ENCODE peak calls at places on chromosomes 1 and 21, in nine cellular contexts. V is lung, F is colonic mucosa, Z is heart right ventricle, B is psoas muscle, U is PC-3, T is aorta, Q is SK-N-SH, I is HCT116. C is an unnamed sample. For H3K4me1, the result is how much of the 10 kb centered on the place peaks cover.

GRCh38 chr1:66261370-66261769 is 272.6 kb upstream of the SGIP1 start:
- DNase-seq in V (no peak), F (no peak), Z (no peak), B (no peak), U (peak), T (no peak), Q (no peak), I (no peak), C (no peak)

GRCh38 chr1:112674986-112675727 is 698 bp downstream of the MOV10 start:
- DNase-seq in V (no peak), F (peak), Z (peak), B (peak), U (peak), T (peak), Q (peak), I (no peak), C (peak)

GRCh38 chr1:197771388-197771787 is 3.9 kb downstream of the DENND1B start:
- DNase-seq in V (no peak), F (no peak), Z (no peak), B (no peak), U (no peak), T (no peak), Q (no peak), I (no peak), C (no peak)

GRCh38 chr1:77825356-77825709 is 45.9 kb downstream of the MIGA1 start:
- DNase-seq in V (peak), F (no peak), Z (peak), B (no peak), U (peak), T (no peak), Q (no peak), I (peak), C (peak)

GRCh38 chr1:37741130-37741529 is 23.8 kb downstream of the EPHA10 start:
- DNase-seq in V (no peak), F (no peak), Z (no peak), B (no peak), U (peak), T (no peak), Q (no peak), I (peak), C (no peak)

GRCh38 chr1:94382163-94382562 is 36.0 kb upstream of the ABCD3 start:
- DNase-seq in V (peak), F (peak), Z (no peak), B (no peak), U (no peak), T (no peak), Q (no peak), I (no peak), C (peak)

GRCh38 chr1:59730759-59731478 is 83.8 kb upstream of the HOOK1 start:
- DNase-seq in V (peak), F (peak), Z (peak), B (peak), U (peak), T (peak), Q (no peak), I (peak), C (peak)

GRCh38 chr1:22105611-22106207 is 37.2 kb downstream of the WNT4 start:
- DNase-seq in V (no peak), F (peak), Z (no peak), B (no peak), U (peak), T (no peak), Q (peak), I (peak), C (peak)

GRCh38 chr1:236156512-236157208 is 14.3 kb downstream of the GPR137B start:
- DNase-seq in V (peak), F (no peak), Z (no peak), B (no peak), U (no peak), T (no peak), Q (no peak), I (no peak), C (peak)

GRCh38 chr1:72516826-72517225 is 234.5 kb upstream of the NEGR1 start:
- DNase-seq in V (no peak), F (no peak), Z (no peak), B (no peak), U (no peak), T (no peak), Q (no peak), I (no peak), C (no peak)

GRCh38 chr1:19563336-19564097 is 78.2 kb upstream of the CAPZB start:
- DNase-seq in V (peak), F (peak), Z (peak), B (peak), U (no peak), T (peak), Q (no peak), I (no peak), C (peak)

GRCh38 chr1:18546026-18546425 is 65.3 kb downstream of the KLHDC7A start:
- DNase-seq in V (no peak), F (peak), Z (no peak), B (no peak), U (no peak), T (peak), Q (no peak), I (no peak), C (peak)

GRCh38 chr1:166902279-166902678 is 26.2 kb upstream of the TADA1 start:
- DNase-seq in V (no peak), F (no peak), Z (no peak), B (no peak), U (peak), T (no peak), Q (no peak), I (peak), C (peak)

GRCh38 chr1:170114916-170115315 is 30.8 kb upstream of the NTMT2 start:
- DNase-seq in V (no peak), F (no peak), Z (no peak), B (no peak), U (peak), T (no peak), Q (no peak), I (no peak), C (no peak)

GRCh38 chr1:85259118-85259865 is at the start of gene C1orf52:
- DNase-seq in V (peak), F (peak), Z (peak), B (peak), U (peak), T (peak), Q (peak), I (peak), C (peak)

GRCh38 chr1:201023517-201023902 is at the start of gene KIF21B:
- DNase-seq in V (peak), F (peak), Z (peak), B (peak), U (peak), T (peak), Q (peak), I (no peak), C (peak)

GRCh38 chr21:46079357-46080170 is 18.3 kb upstream of the COL6A2 start:
- DNase-seq in V (peak), F (no peak), Z (no peak), B (peak), U (peak), T (peak), Q (peak), I (no peak), C (no peak)

GRCh38 chr1:234687011-234687410 is 77.0 kb upstream of the IRF2BP2 start:
- DNase-seq in V (no peak), F (no peak), Z (no peak), B (no peak), U (no peak), T (no peak), Q (no peak), I (no peak), C (no peak)

GRCh38 chr1:75328691-75329090 is 194.5 kb downstream of the LHX8 start:
- DNase-seq in V (no peak), F (no peak), Z (no peak), B (no peak), U (no peak), T (no peak), Q (no peak), I (no peak), C (no peak)

GRCh38 chr21:44696572-44696971 is 400 bp upstream of the KRTAP10-12 start:
- DNase-seq in V (no peak), F (no peak), Z (no peak), B (no peak), U (no peak), T (no peak), Q (peak), I (no peak), C (no peak)

GRCh38 chr21:27802816-27803475 is 836.1 kb upstream of the ADAMTS5 start:
- DNase-seq in V (peak), F (peak), Z (peak), B (no peak), U (peak), T (no peak), Q (peak), I (no peak), C (peak)

GRCh38 chr1:10597492-10597891 is 122.7 kb downstream of the PEX14 start:
- DNase-seq in V (no peak), F (no peak), Z (no peak), B (no peak), U (no peak), T (no peak), Q (no peak), I (no peak), C (no peak)

GRCh38 chr1:70504176-70504820 is 93.2 kb downstream of the CTH start:
- DNase-seq in V (no peak), F (peak), Z (no peak), B (no peak), U (peak), T (no peak), Q (peak), I (no peak), C (peak)

GRCh38 chr1:153648000-153648643 is 10.4 kb upstream of the SNAPIN start:
- DNase-seq in V (no peak), F (no peak), Z (no peak), B (no peak), U (no peak), T (no peak), Q (no peak), I (no peak), C (no peak)

GRCh38 chr1:20158358-20159070 is 19.4 kb downstream of the PLA2G2F start:
- DNase-seq in V (no peak), F (no peak), Z (no peak), B (no peak), U (peak), T (no peak), Q (no peak), I (no peak), C (no peak)

DNA sequence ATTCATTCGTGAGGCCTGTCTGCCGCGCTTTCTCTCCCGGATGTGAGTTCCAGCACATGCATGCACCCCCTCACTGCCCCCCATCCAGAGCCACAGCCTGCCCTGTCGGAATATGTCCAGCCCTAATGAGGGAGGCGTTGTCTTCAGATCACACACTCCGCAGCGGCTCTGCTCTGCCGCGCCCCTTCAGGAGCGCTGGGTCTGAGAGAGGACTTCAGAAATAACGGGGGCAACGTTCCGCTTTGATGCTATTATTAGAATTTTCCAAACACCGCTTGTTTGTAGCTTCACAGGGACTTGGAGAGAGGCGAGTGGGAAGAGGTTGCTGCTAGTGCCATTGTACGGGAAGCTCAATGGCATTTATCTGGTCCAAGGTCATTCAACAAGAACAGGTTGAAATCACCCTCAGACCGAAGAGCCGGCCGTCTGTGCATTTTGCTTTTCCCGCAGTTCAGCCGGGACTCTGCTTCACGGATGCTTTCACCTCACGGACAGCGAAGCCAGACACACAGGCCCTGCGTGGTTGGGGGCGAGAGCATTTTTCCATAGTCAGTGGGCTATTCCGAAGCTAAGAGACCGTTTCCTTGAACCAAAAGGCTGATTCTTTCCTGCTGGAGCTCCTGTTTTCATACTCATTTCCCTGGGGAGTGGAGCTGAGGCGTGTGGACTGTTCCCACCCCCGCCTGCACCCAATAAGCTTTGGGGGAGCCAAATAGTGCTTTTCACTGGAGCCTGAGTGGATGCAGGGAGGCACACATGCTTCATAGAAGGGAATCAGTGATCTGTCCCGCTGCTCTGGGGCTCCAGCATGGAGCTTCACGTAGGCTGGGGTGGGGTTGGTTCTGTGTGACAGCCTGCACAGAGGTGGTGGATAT is 69.7 kb downstream of the GALNT2 start:
- DNase-seq in V (no peak), F (no peak), Z (no peak), B (no peak), U (no peak), T (peak), Q (no peak), I (no peak), C (no peak)
- H3K4me1 ChIP-seq in V (under half), F (under half), Z (under half), B (under half), U (under half), T (under half), Q (under half), I (under half), C (under half)

DNA sequence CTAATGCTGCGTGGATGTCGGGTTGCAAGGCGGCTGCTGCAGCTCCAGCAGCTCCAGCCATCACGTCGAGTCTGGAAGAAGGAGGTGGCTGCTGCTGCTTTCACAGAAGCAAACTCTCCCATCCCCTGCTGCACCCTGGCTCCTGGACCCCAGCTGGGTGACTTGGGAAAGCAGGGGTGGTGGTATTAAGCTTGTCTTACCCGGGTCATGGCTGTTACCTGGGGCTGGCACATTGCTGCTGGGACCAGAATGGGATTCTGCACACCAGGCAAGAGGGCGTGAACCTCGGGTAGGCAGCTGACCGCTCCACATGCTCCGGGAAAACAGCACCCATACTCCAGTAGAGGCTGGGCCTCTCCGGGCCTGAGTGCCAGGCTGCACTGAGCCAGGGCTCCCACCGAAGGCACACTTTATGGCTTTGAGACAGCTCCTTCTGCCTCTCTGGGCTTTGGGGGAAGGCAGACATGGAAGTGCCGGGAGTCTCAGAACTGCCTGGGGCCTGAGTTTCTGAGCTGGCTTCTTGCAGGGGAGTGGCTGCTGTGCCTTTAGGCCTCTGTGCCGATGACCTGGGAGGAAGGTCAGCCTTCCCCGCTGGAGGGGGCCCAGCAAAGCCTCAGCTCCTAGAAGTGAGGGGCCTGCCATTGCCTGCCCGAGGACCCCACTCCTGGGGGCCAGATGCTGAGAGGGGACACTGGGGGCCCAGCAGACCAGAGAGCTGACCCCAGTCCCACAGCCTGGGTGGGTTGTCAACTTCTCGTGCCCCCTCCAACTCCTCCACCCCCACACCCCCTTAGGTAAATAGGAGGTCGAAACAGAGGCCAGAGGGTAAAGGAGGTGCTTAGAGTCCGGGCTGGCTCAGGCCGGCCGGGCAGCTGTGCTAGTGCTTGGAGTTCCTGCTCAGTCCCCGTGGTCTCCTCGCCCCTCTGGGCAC is 1.3 kb downstream of the SMIM1 start:
- DNase-seq in V (no peak), F (no peak), Z (no peak), B (no peak), U (no peak), T (no peak), Q (no peak), I (no peak), C (no peak)
- H3K4me1 ChIP-seq in V (under half), F (under half), Z (half or more), B (under half), U (under half), T (under half), Q (half or more), I (under half), C (under half)

DNA sequence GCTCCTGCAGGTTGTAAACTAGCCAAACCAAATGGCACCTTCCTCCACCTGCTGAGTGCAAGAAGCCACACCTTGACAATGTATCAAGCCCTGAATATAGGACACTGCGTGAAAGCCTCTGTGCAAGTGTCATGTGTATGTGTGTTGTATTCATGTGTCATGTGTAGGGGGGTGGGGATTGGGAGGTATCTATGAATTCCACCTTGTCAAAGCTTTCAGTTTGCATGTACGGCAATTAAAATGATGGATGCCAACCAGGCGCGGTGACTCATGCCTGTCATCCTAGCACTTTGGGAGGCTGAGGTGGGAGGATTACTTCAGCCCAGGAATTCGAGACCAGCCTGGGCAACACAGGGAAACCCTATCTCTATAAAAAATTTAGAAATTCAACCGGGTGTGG is 19.8 kb downstream of the CD34 start:
- DNase-seq in V (no peak), F (no peak), Z (no peak), B (no peak), U (no peak), T (no peak), Q (no peak), I (no peak), C (no peak)
- H3K4me1 ChIP-seq in V (under half), F (under half), Z (half or more), B (under half), U (under half), T (under half), Q (under half), I (under half), C (under half)

GRCh38 chr1:160837558-160838205 is 25.0 kb downstream of the CD244 start:
- DNase-seq in V (no peak), F (no peak), Z (no peak), B (peak), U (peak), T (no peak), Q (peak), I (peak), C (peak)
- H3K4me1 ChIP-seq in V (under half), F (under half), Z (under half), B (under half), U (under half), T (under half), Q (under half), I (under half), C (under half)

GRCh38 chr1:9062846-9063245 is 6.6 kb downstream of the SLC2A5 start:
- DNase-seq in V (no peak), F (no peak), Z (no peak), B (no peak), U (no peak), T (no peak), Q (no peak), I (no peak), C (no peak)
- H3K4me1 ChIP-seq in V (under half), F (under half), Z (under half), B (half or more), U (under half), T (under half), Q (under half), I (under half), C (under half)

GRCh38 chr1:117843791-117844190 is 85.6 kb downstream of the GDAP2 start:
- DNase-seq in V (no peak), F (no peak), Z (no peak), B (no peak), U (peak), T (no peak), Q (no peak), I (no peak), C (no peak)
- H3K4me1 ChIP-seq in V (under half), F (under half), Z (under half), B (under half), U (under half), T (under half), Q (under half), I (under half), C (under half)

C was measured in small intestine.